ENCODE peak calls at places on chromosomes 12 and 14, in ten cellular contexts. Q, M, C, K, T, L, J, N, F and D are unnamed samples.

GRCh38 chr12:67388331-67389163 is 119.4 kb downstream of the CAND1 start:
- DNase-seq in K (no peak), C (peak), M (no peak), Q (no peak), F (no peak), T (no peak), N (no peak), J (no peak), L (no peak), D (no peak)

GRCh38 chr12:113314121-113314529 is 20.8 kb downstream of the SLC8B1 start:
- DNase-seq in J (no peak), T (no peak), F (no peak), N (no peak), C (no peak), K (no peak), L (peak), M (no peak), Q (no peak), D (no peak)

GRCh38 chr12:121794532-121795028 is 1.1 kb upstream of the RHOF start:
- DNase-seq in L (no peak), T (no peak), F (no peak), Q (peak), K (peak), C (no peak), N (peak), J (peak), M (no peak), D (no peak)

GRCh38 chr12:93860659-93861373 is 183.6 kb downstream of the CRADD start:
- DNase-seq in F (no peak), L (no peak), N (no peak), T (no peak), K (no peak), J (no peak), Q (no peak), M (no peak), C (no peak), D (no peak)

GRCh38 chr14:69270795-69271708 is 11.1 kb downstream of the GALNT16 start:
- DNase-seq in T (no peak), L (peak), Q (no peak), C (no peak), F (peak), M (no peak), J (no peak), N (no peak), K (no peak), D (no peak)

GRCh38 chr12:123900898-123901376 is 71.7 kb downstream of the CCDC92 start:
- DNase-seq in T (no peak), F (no peak), K (no peak), Q (no peak), L (peak), N (no peak), M (no peak), J (no peak), C (no peak), D (no peak)

GRCh38 chr14:29529418-29529817 is 398.2 kb downstream of the PRKD1 start:
- DNase-seq in C (no peak), T (no peak), M (no peak), L (peak), N (no peak), J (no peak), F (no peak), Q (no peak), K (no peak), D (no peak)

GRCh38 chr14:66530526-66530925 is 22.6 kb downstream of the GPHN start:
- DNase-seq in L (no peak), M (no peak), F (no peak), K (no peak), C (no peak), N (no peak), J (no peak), Q (no peak), T (no peak), D (no peak)

GRCh38 chr14:74562515-74563232 is 49.4 kb downstream of the LTBP2 start:
- DNase-seq in Q (no peak), F (peak), L (peak), T (no peak), M (no peak), K (no peak), C (no peak), J (peak), N (no peak), D (no peak)

GRCh38 chr12:93526786-93527428 is 45.6 kb upstream of the SOCS2 start:
- DNase-seq in J (peak), M (no peak), F (no peak), N (no peak), L (peak), C (peak), K (no peak), T (no peak), Q (no peak), D (no peak)

GRCh38 chr12:64221656-64222010 is 463 bp downstream of the KICS2 start:
- DNase-seq in K (peak), C (peak), L (peak), J (peak), Q (peak), T (peak), N (peak), M (peak), F (peak), D (peak)

GRCh38 chr12:84079621-84080020 is 833.0 kb downstream of the SLC6A15 start:
- DNase-seq in L (peak), J (no peak), Q (no peak), F (no peak), N (no peak), C (no peak), K (no peak), T (no peak), M (no peak), D (no peak)

GRCh38 chr12:69619050-69619449 is 8.3 kb upstream of the LRRC10 start:
- DNase-seq in C (no peak), L (no peak), Q (no peak), T (no peak), N (no peak), M (no peak), J (no peak), K (no peak), F (no peak), D (no peak)

GRCh38 chr14:37991027-37991426 is 216.7 kb upstream of the SSTR1 start:
- DNase-seq in C (no peak), J (no peak), N (no peak), T (no peak), Q (no peak), F (no peak), M (no peak), K (no peak), L (no peak), D (no peak)

GRCh38 chr14:67428501-67429031 is 16.6 kb upstream of the PLEK2 start:
- DNase-seq in L (peak), M (no peak), F (no peak), N (no peak), Q (no peak), K (no peak), C (no peak), T (no peak), J (no peak), D (no peak)

GRCh38 chr12:108360057-108360456 is 20.9 kb upstream of the CMKLR1 start:
- DNase-seq in K (no peak), F (no peak), J (no peak), T (no peak), M (no peak), C (no peak), Q (no peak), N (no peak), L (no peak), D (no peak)

GRCh38 chr12:96698965-96699364 is 208.1 kb upstream of the NEDD1 start:
- DNase-seq in K (no peak), Q (no peak), C (no peak), T (no peak), M (peak), J (no peak), F (no peak), L (no peak), N (no peak), D (no peak)

GRCh38 chr14:23629831-23630396 is 6.2 kb upstream of the DHRS2 start:
- DNase-seq in J (no peak), K (no peak), N (no peak), C (no peak), F (no peak), L (peak), Q (no peak), M (no peak), T (no peak), D (no peak)

GRCh38 chr12:30945443-30946164 is 19.1 kb downstream of the TSPAN11 start:
- DNase-seq in N (peak), M (no peak), L (no peak), F (no peak), T (no peak), Q (no peak), C (no peak), K (peak), J (no peak), D (no peak)

GRCh38 chr14:103528512-103529382 is at the start of gene TRMT61A:
- DNase-seq in T (peak), L (peak), M (peak), N (peak), F (peak), C (peak), Q (peak), J (peak), K (peak), D (peak)

GRCh38 chr14:69571879-69572633 is 2.6 kb downstream of the CCDC177 start:
- DNase-seq in T (no peak), N (no peak), C (no peak), K (no peak), J (peak), F (no peak), L (peak), M (peak), Q (peak), D (no peak)

GRCh38 chr14:68740798-68741480 is 51.9 kb downstream of the ZFP36L1 start:
- DNase-seq in J (no peak), K (no peak), M (no peak), C (no peak), Q (no peak), F (no peak), T (no peak), L (no peak), N (peak), D (no peak)

GRCh38 chr12:22333186-22333745 is 1.2 kb downstream of the ST8SIA1 start:
- DNase-seq in K (no peak), F (no peak), L (peak), N (no peak), Q (no peak), T (no peak), M (no peak), C (no peak), J (no peak), D (no peak)

GRCh38 chr14:53055003-53055402 is 98.1 kb downstream of the DDHD1 start:
- DNase-seq in Q (no peak), T (no peak), N (no peak), K (no peak), M (no peak), C (peak), F (no peak), J (no peak), L (peak), D (no peak)

GRCh38 chr12:62601765-62602444 is 135.3 kb downstream of the MON2 start:
- DNase-seq in T (no peak), F (no peak), L (no peak), K (no peak), Q (no peak), C (no peak), J (no peak), M (no peak), N (no peak), D (no peak)

GRCh38 chr14:21220874-21221477 is 48.3 kb downstream of the HNRNPC start:
- DNase-seq in C (no peak), N (no peak), T (no peak), M (no peak), J (no peak), Q (no peak), L (peak), K (no peak), F (no peak), D (no peak)

DNA sequence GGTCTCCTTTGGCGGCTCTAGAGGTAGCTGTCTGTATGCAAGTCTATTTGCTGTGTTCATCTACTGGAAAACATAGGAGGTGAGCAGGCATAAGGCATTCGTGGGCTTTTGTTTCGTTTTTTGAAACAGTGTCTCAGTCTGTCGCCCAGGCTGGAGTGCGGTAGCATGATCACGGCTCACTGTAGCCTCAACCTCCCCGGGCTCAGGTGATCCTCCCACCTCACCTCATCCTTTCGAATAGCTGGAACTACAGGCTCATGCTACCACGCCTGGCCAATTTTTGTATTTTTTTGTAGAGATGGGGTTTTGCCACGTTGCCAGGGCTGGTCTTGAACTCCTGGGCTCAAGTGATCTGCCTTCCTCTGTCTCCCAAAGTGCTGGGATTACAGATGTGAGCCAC is 27.5 kb downstream of the FLVCR2 start:
- DNase-seq in Q (no peak), C (no peak), N (no peak), J (peak), K (no peak), L (no peak), M (peak), F (no peak), T (no peak), D (no peak)
- TF ChIP-seq POLR2A in Q (no peak), C (no peak), N (no peak), J (no peak), K (no peak), L (no peak), M (no peak), F (no peak), T (no peak), D (no peak)

GRCh38 chr12:131140697-131141096 is 187.0 kb downstream of the ADGRD1 start:
- DNase-seq in T (no peak), C (no peak), M (no peak), N (no peak), L (no peak), K (peak), Q (no peak), J (no peak), F (no peak), D (no peak)
- TF ChIP-seq CTCF in T (no peak), C (no peak), M (no peak), N (no peak), L (no peak), K (no peak), Q (no peak), J (no peak), F (no peak), D (no peak)

GRCh38 chr14:105061428-105062047 is 3.7 kb downstream of the GPR132 start:
- DNase-seq in K (peak), C (no peak), T (no peak), Q (peak), N (peak), M (no peak), L (no peak), J (peak), F (peak), D (no peak)
- TF ChIP-seq POLR2A in K (no peak), C (no peak), T (no peak), Q (no peak), N (no peak), M (no peak), L (no peak), J (no peak), F (peak), D (no peak)

GRCh38 chr12:125202421-125202820 is 137.2 kb downstream of the AACS start:
- DNase-seq in F (no peak), Q (no peak), N (no peak), L (no peak), T (no peak), C (no peak), J (no peak), M (no peak), K (no peak), D (no peak)

GRCh38 chr12:125206757-125207156 is 141.5 kb downstream of the AACS start:
- DNase-seq in N (no peak), J (no peak), C (no peak), L (no peak), T (no peak), Q (no peak), M (no peak), F (no peak), K (no peak), D (no peak)

GRCh38 chr12:125198647-125199046 is 133.4 kb downstream of the AACS start:
- DNase-seq in N (no peak), M (no peak), F (no peak), T (no peak), Q (no peak), C (no peak), K (no peak), J (no peak), L (no peak), D (no peak)

GRCh38 chr12:125201940-125202339 is 136.7 kb downstream of the AACS start:
- DNase-seq in M (no peak), T (no peak), J (no peak), Q (no peak), L (no peak), N (no peak), K (no peak), C (no peak), F (no peak), D (no peak)

GRCh38 chr12:125203145-125203765 is 138.0 kb downstream of the AACS start:
- DNase-seq in C (peak), K (no peak), Q (no peak), T (no peak), L (no peak), N (no peak), M (no peak), J (no peak), F (no peak), D (no peak)
- TF ChIP-seq CTCF in C (peak), K (no peak), Q (peak), T (peak), L (peak), N (peak), M (no peak), J (no peak), F (peak), D (no peak)